ENCODE peak calls at places on chromosomes 5 and 9, in four cellular contexts. J, G, E and V are unnamed samples. For H3K36me3, the result is how much of the 10 kb centered on the place peaks cover.

GRCh38 chr9:87383341-87384150 is 114.1 kb upstream of the DAPK1 start:
- DNase-seq in G (no peak), E (no peak), J (peak), V (no peak)

GRCh38 chr5:145941677-145942130 is 5.3 kb downstream of the SH3RF2 start:
- DNase-seq in J (peak), G (no peak), E (no peak), V (no peak)

GRCh38 chr5:127746756-127747155 is 43.6 kb downstream of the CCDC192 start:
- DNase-seq in E (no peak), J (peak), G (no peak), V (no peak)

GRCh38 chr5:11757661-11758060 is 146.6 kb downstream of the CTNND2 start:
- DNase-seq in E (no peak), J (no peak), G (no peak), V (no peak)

GRCh38 chr9:112852741-112853505 is 37.8 kb downstream of the SLC46A2 start:
- DNase-seq in J (no peak), G (no peak), E (no peak), V (no peak)

GRCh38 chr5:107300928-107301327 is 369.8 kb downstream of the EFNA5 start:
- DNase-seq in J (no peak), G (no peak), E (no peak), V (no peak)

GRCh38 chr9:23851024-23851629 is 25.1 kb upstream of the ELAVL2 start:
- DNase-seq in E (peak), J (peak), G (peak), V (peak)

GRCh38 chr5:55919625-55920024 is 68.5 kb downstream of the IL31RA start:
- DNase-seq in J (no peak), G (peak), E (no peak), V (no peak)

GRCh38 chr5:145830594-145830993 is 4.5 kb downstream of the PRELID2 start:
- DNase-seq in G (no peak), E (no peak), J (peak), V (no peak)

GRCh38 chr9:124187311-124187710 is 70.4 kb upstream of the NEK6 start:
- DNase-seq in G (no peak), E (no peak), J (no peak), V (no peak)

GRCh38 chr5:100790170-100790665 is 112.9 kb downstream of the ST8SIA4 start:
- DNase-seq in E (no peak), G (no peak), J (no peak), V (peak)
- TF ChIP-seq CTCF in E (no peak), G (no peak), J (no peak), V (peak)

DNA sequence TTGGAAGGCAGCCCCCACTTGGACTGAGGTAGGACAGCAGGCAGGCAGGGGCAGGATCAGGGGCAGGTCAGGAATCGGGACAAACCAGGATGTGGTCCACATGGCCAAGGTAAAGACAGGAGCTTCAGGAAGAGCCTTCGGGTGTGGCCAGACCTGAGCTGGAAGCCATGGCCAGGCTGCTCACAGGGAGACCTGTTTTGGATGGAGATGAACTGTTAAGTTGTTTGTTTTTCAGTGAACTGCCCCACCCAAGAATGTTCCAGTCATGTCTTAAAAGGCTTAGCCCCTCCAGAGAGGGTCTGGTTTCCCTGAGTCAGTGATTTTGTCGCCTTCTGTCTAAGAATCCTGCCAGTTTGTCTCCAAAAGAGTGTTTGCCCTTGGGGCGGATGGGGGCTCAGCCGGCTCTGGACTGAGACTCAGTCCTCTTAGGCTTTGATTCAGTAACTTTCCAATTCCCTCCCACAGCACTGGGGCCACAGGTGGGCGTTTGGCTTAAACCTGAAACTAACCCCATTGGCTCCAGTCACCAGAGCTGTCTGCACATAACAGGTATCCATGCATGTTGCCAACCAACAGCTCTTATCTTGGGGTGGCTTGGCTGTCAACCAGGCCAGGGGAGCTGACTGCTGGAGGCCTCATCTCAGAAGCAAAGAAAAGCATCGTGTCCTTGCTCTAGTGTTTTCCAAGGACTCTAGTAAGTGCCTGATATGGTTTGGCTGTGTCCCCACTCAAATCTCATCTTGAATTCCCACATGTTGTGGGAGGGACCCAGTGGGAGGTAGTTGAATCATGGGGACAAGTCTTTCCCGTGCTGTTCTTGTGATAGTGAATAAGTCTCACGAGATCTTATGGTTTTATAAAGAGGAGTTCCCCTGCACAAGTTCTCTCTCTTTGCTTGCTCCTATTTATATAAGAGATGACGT is 11.3 kb upstream of the ANKH start:
- DNase-seq in E (no peak), G (no peak), J (peak), V (no peak)
- H3K4me3 ChIP-seq in E (no peak), G (no peak), J (no peak), V (no peak)

GRCh38 chr9:81585191-81585763 is 104.1 kb downstream of the TLE1 start:
- DNase-seq in E (no peak), J (no peak), G (no peak), V (no peak)
- H3K36me3 ChIP-seq in E (under half), J (under half), G (under half), V (under half)

GRCh38 chr5:1494780-1495524 is 28.8 kb downstream of the LPCAT1 start:
- DNase-seq in E (no peak), G (peak), J (no peak), V (no peak)
- TF ChIP-seq CTCF in E (no peak), G (no peak), J (no peak), V (no peak)